ENCODE peak calls at places on chromosomes 12 and 14, in seven cellular contexts. One of them, this sample, is unnamed.

GRCh38 chr12:38813930-38814329 is 91.5 kb downstream of the CPNE8 start:
- DNase-seq in lung: no peak
- DNase-seq in aorta: no peak
- DNase-seq in A549: no peak
- DNase-seq in cardiac muscle cell: no peak
- DNase-seq in upper lobe of right lung: no peak
- DNase-seq in breast epithelium: no peak
- DNase-seq in this sample: no peak

GRCh38 chr12:116196752-116197718 is 80.5 kb downstream of the MED13L start:
- DNase-seq in upper lobe of right lung: no peak
- DNase-seq in lung: no peak
- DNase-seq in A549: no peak
- DNase-seq in cardiac muscle cell: peak
- DNase-seq in aorta: no peak
- DNase-seq in breast epithelium: no peak
- DNase-seq in this sample: no peak

GRCh38 chr14:23942587-23942986 is 11.0 kb upstream of the DHRS4 start:
- DNase-seq in aorta: no peak
- DNase-seq in upper lobe of right lung: no peak
- DNase-seq in cardiac muscle cell: no peak
- DNase-seq in A549: no peak
- DNase-seq in lung: no peak
- DNase-seq in breast epithelium: no peak
- DNase-seq in this sample: no peak

GRCh38 chr14:33711761-33712160 is 239.1 kb downstream of the EGLN3 start:
- DNase-seq in upper lobe of right lung: no peak
- DNase-seq in breast epithelium: no peak
- DNase-seq in lung: no peak
- DNase-seq in aorta: no peak
- DNase-seq in cardiac muscle cell: no peak
- DNase-seq in A549: no peak
- DNase-seq in this sample: no peak

GRCh38 chr12:40907115-40907521 is 214.9 kb downstream of the CNTN1 start:
- DNase-seq in lung: no peak
- DNase-seq in breast epithelium: no peak
- DNase-seq in cardiac muscle cell: no peak
- DNase-seq in aorta: no peak
- DNase-seq in upper lobe of right lung: no peak
- DNase-seq in A549: peak
- DNase-seq in this sample: peak

GRCh38 chr14:78857974-78858373 is 687.8 kb downstream of the NRXN3 start:
- DNase-seq in breast epithelium: no peak
- DNase-seq in cardiac muscle cell: no peak
- DNase-seq in aorta: no peak
- DNase-seq in A549: no peak
- DNase-seq in upper lobe of right lung: no peak
- DNase-seq in lung: no peak
- DNase-seq in this sample: no peak

GRCh38 chr12:78062781-78063180 is 232.1 kb downstream of the NAV3 start:
- DNase-seq in lung: no peak
- DNase-seq in breast epithelium: no peak
- DNase-seq in cardiac muscle cell: peak
- DNase-seq in A549: no peak
- DNase-seq in upper lobe of right lung: no peak
- DNase-seq in aorta: no peak
- DNase-seq in this sample: peak

GRCh38 chr12:9071976-9072375 is 43.7 kb downstream of the A2M start:
- DNase-seq in breast epithelium: no peak
- DNase-seq in upper lobe of right lung: no peak
- DNase-seq in cardiac muscle cell: no peak
- DNase-seq in lung: no peak
- DNase-seq in aorta: no peak
- DNase-seq in A549: no peak
- DNase-seq in this sample: no peak

GRCh38 chr12:68113644-68114043 is 45.9 kb downstream of the IFNG start:
- DNase-seq in breast epithelium: no peak
- DNase-seq in upper lobe of right lung: no peak
- DNase-seq in aorta: no peak
- DNase-seq in cardiac muscle cell: no peak
- DNase-seq in lung: no peak
- DNase-seq in A549: no peak
- DNase-seq in this sample: no peak

GRCh38 chr12:52632656-52633055 is 14.3 kb upstream of the KRT73 start:
- DNase-seq in breast epithelium: peak
- DNase-seq in aorta: no peak
- DNase-seq in cardiac muscle cell: no peak
- DNase-seq in lung: no peak
- DNase-seq in A549: no peak
- DNase-seq in upper lobe of right lung: no peak
- DNase-seq in this sample: no peak

GRCh38 chr12:63787306-63787705 is 7.6 kb downstream of the RXYLT1 start:
- DNase-seq in lung: no peak
- DNase-seq in aorta: no peak
- DNase-seq in cardiac muscle cell: no peak
- DNase-seq in A549: no peak
- DNase-seq in upper lobe of right lung: no peak
- DNase-seq in breast epithelium: no peak
- DNase-seq in this sample: no peak

GRCh38 chr12:112350593-112351592 is 31.3 kb downstream of the HECTD4 start:
- DNase-seq in lung: no peak
- DNase-seq in breast epithelium: no peak
- DNase-seq in A549: no peak
- DNase-seq in upper lobe of right lung: no peak
- DNase-seq in cardiac muscle cell: no peak
- DNase-seq in aorta: no peak
- DNase-seq in this sample: peak

GRCh38 chr14:69680297-69680696 is 68.9 kb downstream of the SUSD6 start:
- DNase-seq in cardiac muscle cell: no peak
- DNase-seq in aorta: no peak
- DNase-seq in upper lobe of right lung: no peak
- DNase-seq in breast epithelium: no peak
- DNase-seq in lung: no peak
- DNase-seq in A549: no peak
- DNase-seq in this sample: no peak

GRCh38 chr12:114335607-114336006 is 70.3 kb downstream of the TBX5 start:
- DNase-seq in A549: no peak
- DNase-seq in cardiac muscle cell: no peak
- DNase-seq in upper lobe of right lung: no peak
- DNase-seq in lung: no peak
- DNase-seq in aorta: no peak
- DNase-seq in breast epithelium: no peak
- DNase-seq in this sample: no peak

GRCh38 chr12:98814254-98814653 is 169.2 kb downstream of the APAF1 start:
- DNase-seq in upper lobe of right lung: no peak
- DNase-seq in lung: no peak
- DNase-seq in cardiac muscle cell: no peak
- DNase-seq in breast epithelium: no peak
- DNase-seq in A549: no peak
- DNase-seq in aorta: no peak
- DNase-seq in this sample: peak

GRCh38 chr12:613996-614726 is 49.1 kb downstream of the NINJ2 start:
- DNase-seq in A549: no peak
- DNase-seq in breast epithelium: no peak
- DNase-seq in upper lobe of right lung: no peak
- DNase-seq in lung: no peak
- DNase-seq in aorta: no peak
- DNase-seq in cardiac muscle cell: peak
- DNase-seq in this sample: no peak

GRCh38 chr14:74049886-74050495 is 30.8 kb downstream of the BBOF1 start:
- DNase-seq in lung: no peak
- DNase-seq in aorta: no peak
- DNase-seq in cardiac muscle cell: no peak
- DNase-seq in upper lobe of right lung: no peak
- DNase-seq in A549: no peak
- DNase-seq in breast epithelium: no peak
- DNase-seq in this sample: no peak

DNA sequence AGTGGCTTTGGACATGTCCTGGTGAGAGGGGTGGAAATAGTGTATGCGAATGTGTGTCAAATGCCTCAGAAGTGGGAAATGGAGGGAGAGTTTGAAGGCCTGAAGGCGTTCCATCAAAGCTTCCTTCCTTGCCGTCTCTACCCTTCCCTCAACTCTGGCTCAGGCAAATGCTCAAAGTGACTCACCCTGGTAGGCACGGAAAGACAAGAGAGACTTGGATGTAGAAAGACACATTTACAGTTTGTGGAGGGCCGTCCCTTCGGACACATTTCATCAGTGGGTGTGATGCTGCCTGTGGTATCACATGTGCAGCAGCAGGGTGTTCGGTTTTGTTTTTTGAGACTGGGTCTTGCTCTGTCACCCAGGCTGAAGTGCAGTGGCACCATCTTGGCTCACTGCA is 36.8 kb downstream of the CHST11 start:
- DNase-seq in breast epithelium: no peak
- DNase-seq in aorta: no peak
- DNase-seq in cardiac muscle cell: no peak
- DNase-seq in upper lobe of right lung: no peak
- DNase-seq in lung: no peak
- DNase-seq in A549: no peak
- DNase-seq in this sample: no peak
- H3K27ac ChIP-seq in breast epithelium: peak
- H3K27ac ChIP-seq in aorta: no peak
- H3K27ac ChIP-seq in cardiac muscle cell: peak
- H3K27ac ChIP-seq in upper lobe of right lung: peak
- H3K27ac ChIP-seq in lung: no peak
- H3K27ac ChIP-seq in A549: no peak
- H3K27ac ChIP-seq in this sample: no peak

DNA sequence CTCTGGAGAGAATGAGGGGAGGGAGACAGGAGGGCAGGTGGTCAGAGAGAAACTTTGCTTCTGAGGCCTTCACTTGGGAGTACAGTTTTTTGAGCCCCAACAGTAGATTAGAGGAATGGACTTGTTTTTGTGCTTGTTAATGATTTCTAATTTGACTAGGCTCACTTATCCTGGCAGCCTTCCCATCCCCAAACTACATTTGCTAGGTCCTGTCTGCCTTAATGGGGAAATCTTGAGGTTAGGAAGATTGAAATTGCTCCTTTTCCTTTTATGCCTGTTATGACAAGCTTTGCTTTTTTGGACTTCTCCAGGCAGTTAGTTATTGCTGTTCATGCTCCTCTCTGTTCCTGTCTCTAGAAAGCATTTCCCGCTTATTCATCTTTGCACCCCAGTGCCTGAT is 37.7 kb downstream of the SYNE2 start:
- DNase-seq in lung: no peak
- DNase-seq in upper lobe of right lung: no peak
- DNase-seq in aorta: no peak
- DNase-seq in breast epithelium: no peak
- DNase-seq in A549: no peak
- DNase-seq in cardiac muscle cell: peak
- DNase-seq in this sample: no peak
- H3K27ac ChIP-seq in lung: no peak
- H3K27ac ChIP-seq in upper lobe of right lung: no peak
- H3K27ac ChIP-seq in aorta: no peak
- H3K27ac ChIP-seq in breast epithelium: peak
- H3K27ac ChIP-seq in A549: no peak
- H3K27ac ChIP-seq in cardiac muscle cell: no peak
- H3K27ac ChIP-seq in this sample: no peak

GRCh38 chr12:121400332-121401139 is 618 bp downstream of the RNF34 start:
- DNase-seq in upper lobe of right lung: no peak
- DNase-seq in breast epithelium: peak
- DNase-seq in aorta: peak
- DNase-seq in lung: peak
- DNase-seq in A549: no peak
- DNase-seq in cardiac muscle cell: peak
- DNase-seq in this sample: peak
- H3K27ac ChIP-seq in upper lobe of right lung: peak
- H3K27ac ChIP-seq in breast epithelium: peak
- H3K27ac ChIP-seq in aorta: peak
- H3K27ac ChIP-seq in lung: peak
- H3K27ac ChIP-seq in A549: peak
- H3K27ac ChIP-seq in cardiac muscle cell: peak
- H3K27ac ChIP-seq in this sample: peak

GRCh38 chr12:13154027-13154538 is 42.4 kb upstream of the EMP1 start:
- DNase-seq in A549: no peak
- DNase-seq in upper lobe of right lung: no peak
- DNase-seq in lung: no peak
- DNase-seq in cardiac muscle cell: peak
- DNase-seq in breast epithelium: no peak
- DNase-seq in aorta: no peak
- DNase-seq in this sample: peak
- H3K27ac ChIP-seq in A549: no peak
- H3K27ac ChIP-seq in upper lobe of right lung: peak
- H3K27ac ChIP-seq in lung: no peak
- H3K27ac ChIP-seq in cardiac muscle cell: no peak
- H3K27ac ChIP-seq in breast epithelium: peak
- H3K27ac ChIP-seq in aorta: no peak
- H3K27ac ChIP-seq in this sample: no peak

GRCh38 chr14:93025055-93025454 is 90.7 kb downstream of the ITPK1 start:
- DNase-seq in cardiac muscle cell: no peak
- DNase-seq in breast epithelium: no peak
- DNase-seq in upper lobe of right lung: no peak
- DNase-seq in A549: no peak
- DNase-seq in aorta: no peak
- DNase-seq in lung: no peak
- DNase-seq in this sample: no peak
- H3K27ac ChIP-seq in cardiac muscle cell: no peak
- H3K27ac ChIP-seq in breast epithelium: no peak
- H3K27ac ChIP-seq in upper lobe of right lung: no peak
- H3K27ac ChIP-seq in A549: no peak
- H3K27ac ChIP-seq in aorta: no peak
- H3K27ac ChIP-seq in lung: no peak
- H3K27ac ChIP-seq in this sample: no peak

GRCh38 chr14:95467657-95468056 is 48.8 kb downstream of the SYNE3 start:
- DNase-seq in aorta: peak
- DNase-seq in lung: no peak
- DNase-seq in breast epithelium: no peak
- DNase-seq in cardiac muscle cell: no peak
- DNase-seq in upper lobe of right lung: no peak
- DNase-seq in A549: no peak
- DNase-seq in this sample: no peak
- H3K27ac ChIP-seq in aorta: no peak
- H3K27ac ChIP-seq in lung: no peak
- H3K27ac ChIP-seq in breast epithelium: peak
- H3K27ac ChIP-seq in cardiac muscle cell: no peak
- H3K27ac ChIP-seq in upper lobe of right lung: no peak
- H3K27ac ChIP-seq in A549: no peak
- H3K27ac ChIP-seq in this sample: no peak

GRCh38 chr12:96201272-96202227 is 7.4 kb downstream of the ELK3 start:
- DNase-seq in cardiac muscle cell: no peak
- DNase-seq in aorta: no peak
- DNase-seq in upper lobe of right lung: no peak
- DNase-seq in breast epithelium: no peak
- DNase-seq in lung: no peak
- DNase-seq in A549: no peak
- DNase-seq in this sample: no peak

GRCh38 chr12:96199465-96199864 is 5.3 kb downstream of the ELK3 start:
- DNase-seq in lung: no peak
- DNase-seq in A549: no peak
- DNase-seq in aorta: no peak
- DNase-seq in cardiac muscle cell: no peak
- DNase-seq in upper lobe of right lung: no peak
- DNase-seq in breast epithelium: no peak
- DNase-seq in this sample: no peak

GRCh38 chr12:96196781-96197180 is 2.6 kb downstream of the ELK3 start:
- DNase-seq in breast epithelium: no peak
- DNase-seq in upper lobe of right lung: no peak
- DNase-seq in lung: no peak
- DNase-seq in cardiac muscle cell: no peak
- DNase-seq in A549: no peak
- DNase-seq in aorta: no peak
- DNase-seq in this sample: no peak

GRCh38 chr12:96197503-96198272 is 3.5 kb downstream of the ELK3 start:
- DNase-seq in cardiac muscle cell: peak
- DNase-seq in A549: peak
- DNase-seq in upper lobe of right lung: no peak
- DNase-seq in lung: no peak
- DNase-seq in aorta: no peak
- DNase-seq in breast epithelium: no peak
- DNase-seq in this sample: peak

GRCh38 chr12:96198970-96199369 is 4.8 kb downstream of the ELK3 start:
- DNase-seq in lung: no peak
- DNase-seq in aorta: no peak
- DNase-seq in A549: no peak
- DNase-seq in breast epithelium: no peak
- DNase-seq in cardiac muscle cell: peak
- DNase-seq in upper lobe of right lung: no peak
- DNase-seq in this sample: peak
- H3K27ac ChIP-seq in lung: no peak
- H3K27ac ChIP-seq in aorta: no peak
- H3K27ac ChIP-seq in A549: peak
- H3K27ac ChIP-seq in breast epithelium: peak
- H3K27ac ChIP-seq in cardiac muscle cell: no peak
- H3K27ac ChIP-seq in upper lobe of right lung: no peak
- H3K27ac ChIP-seq in this sample: peak

This sample was measured in astrocyte.